ENCODE peak calls at places on chromosomes 4 and X, in five cellular contexts. W, S, D, N and U are unnamed samples.

GRCh38 chr4:65839288-65839919 is 169.1 kb upstream of the EPHA5 start:
- DNase-seq in W (no peak), S (no peak), N (no peak), D (no peak), U (no peak)

GRCh38 chr4:120088507-120088906 is 21.9 kb upstream of the MAD2L1 start:
- DNase-seq in S (no peak), N (no peak), W (no peak), D (no peak), U (no peak)

GRCh38 chr4:109432203-109432602 is 1.4 kb upstream of the SEC24B start:
- DNase-seq in S (no peak), N (no peak), W (no peak), D (no peak), U (no peak)

GRCh38 chrX:38959736-38960534 is 158.7 kb downstream of the MID1IP1 start:
- DNase-seq in N (no peak), W (no peak), D (no peak), S (no peak), U (no peak)

GRCh38 chrX:13721819-13722527 is 12.4 kb downstream of the TRAPPC2 start:
- DNase-seq in D (no peak), W (no peak), S (no peak), N (no peak), U (peak)

GRCh38 chr4:98260047-98260578 is 1.1 kb upstream of the RAP1GDS1 start:
- DNase-seq in S (peak), N (no peak), D (peak), W (no peak), U (no peak)

GRCh38 chrX:23904096-23904495 is 3.6 kb downstream of the APOO start:
- DNase-seq in N (no peak), W (no peak), S (no peak), D (no peak), U (no peak)

GRCh38 chr4:101205878-101206277 is 141.4 kb downstream of the PPP3CA start:
- DNase-seq in D (no peak), W (no peak), N (peak), S (no peak), U (no peak)

GRCh38 chr4:22410645-22411247 is 105.1 kb downstream of the ADGRA3 start:
- DNase-seq in W (no peak), D (no peak), N (no peak), S (no peak), U (no peak)

GRCh38 chr4:22986262-22986661 is 293.5 kb downstream of the GBA3 start:
- DNase-seq in S (no peak), W (no peak), D (no peak), N (no peak), U (no peak)

GRCh38 chrX:123217728-123218127 is 33.6 kb downstream of the GRIA3 start:
- DNase-seq in N (no peak), S (no peak), D (no peak), W (no peak), U (no peak)

GRCh38 chr4:140256335-140256734 is 102.4 kb upstream of the MAML3 start:
- DNase-seq in N (peak), S (no peak), D (peak), W (no peak), U (no peak)

GRCh38 chrX:11461181-11462001 is 168.2 kb downstream of the AMELX start:
- DNase-seq in D (no peak), N (peak), S (no peak), W (no peak), U (no peak)

GRCh38 chrX:111348363-111348927 is 63.5 kb downstream of the DCX start:
- DNase-seq in W (no peak), D (no peak), N (no peak), S (no peak), U (no peak)

GRCh38 chrX:51571821-51572220 is 46.9 kb downstream of the CENPVL3 start:
- DNase-seq in N (no peak), S (no peak), W (no peak), D (no peak), U (no peak)

GRCh38 chr4:27791640-27792039 is 931.0 kb downstream of the STIM2 start:
- DNase-seq in S (no peak), D (no peak), W (no peak), N (peak), U (peak)

GRCh38 chrX:136039485-136039884 is 54.2 kb downstream of the SLC9A6 start:
- DNase-seq in S (no peak), W (no peak), D (no peak), N (no peak), U (no peak)

GRCh38 chrX:45505214-45505613 is 304.5 kb upstream of the DIPK2B start:
- DNase-seq in W (no peak), N (peak), D (no peak), S (no peak), U (no peak)

GRCh38 chrX:97529801-97530200 is 646.1 kb downstream of the RPA4 start:
- DNase-seq in N (no peak), S (no peak), W (no peak), D (no peak), U (no peak)

GRCh38 chrX:39836802-39837420 is 260.8 kb downstream of the BCOR start:
- DNase-seq in D (no peak), W (no peak), N (no peak), S (no peak), U (no peak)

GRCh38 chr4:85474818-85475630 is at the start of gene ARHGAP24:
- DNase-seq in D (peak), S (peak), W (peak), N (peak), U (peak)

GRCh38 chr4:176622251-176622968 is 170.3 kb downstream of the VEGFC start:
- DNase-seq in W (no peak), N (peak), D (no peak), S (no peak), U (peak)

GRCh38 chr4:37891221-37892159 is 606 bp downstream of the TBC1D1 start:
- DNase-seq in D (peak), S (no peak), N (no peak), W (no peak), U (no peak)

GRCh38 chr4:76514087-76514486 is 79.1 kb downstream of the SHROOM3 start:
- DNase-seq in S (no peak), D (no peak), N (no peak), W (no peak), U (no peak)

GRCh38 chr4:25128671-25129070 is 31.6 kb downstream of the SEPSECS start:
- DNase-seq in S (no peak), W (no peak), N (no peak), D (no peak), U (no peak)

GRCh38 chr4:86500527-86500926 is 93.6 kb upstream of the PTPN13 start:
- DNase-seq in S (no peak), D (no peak), N (no peak), W (no peak), U (no peak)

GRCh38 chr4:8047837-8048678 is 108.4 kb upstream of the AFAP1 start:
- DNase-seq in N (no peak), W (no peak), D (no peak), S (no peak), U (no peak)

DNA sequence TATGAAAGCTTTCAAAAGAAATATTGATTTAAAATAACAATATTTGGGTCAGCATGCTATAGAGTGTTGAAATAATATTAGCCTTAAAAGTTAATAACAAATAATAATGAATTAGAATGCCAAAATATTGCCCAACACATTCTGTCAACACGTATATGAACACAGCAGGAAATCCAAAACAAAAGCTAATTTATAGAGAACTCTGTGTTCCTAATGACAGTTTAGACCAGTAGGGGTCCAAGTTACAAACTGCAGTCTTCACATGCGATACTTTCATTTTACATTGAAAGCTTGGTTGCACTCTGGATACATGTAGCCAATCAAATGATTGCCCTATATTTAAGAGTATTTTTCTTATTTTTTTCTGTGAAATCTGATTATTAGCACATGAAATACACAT is 274.4 kb downstream of the DCTD start:
- DNase-seq in S (no peak), W (no peak), D (no peak), N (no peak), U (no peak)
- TF ChIP-seq CTCF in S (no peak), W (peak), D (no peak), N (peak), U (no peak)

GRCh38 chrX:48918303-48918643 is 551 bp downstream of the PIM2 start:
- DNase-seq in D (no peak), S (no peak), N (no peak), W (no peak), U (no peak)
- H3K4me3 ChIP-seq in D (peak), S (peak), N (peak), W (peak), U (peak)

GRCh38 chr4:2418652-2419571 is at the start of gene CFAP99:
- DNase-seq in N (peak), S (peak), W (peak), D (peak), U (peak)
- TF ChIP-seq CTCF in N (no peak), S (no peak), W (no peak), D (peak), U (peak)

DNA sequence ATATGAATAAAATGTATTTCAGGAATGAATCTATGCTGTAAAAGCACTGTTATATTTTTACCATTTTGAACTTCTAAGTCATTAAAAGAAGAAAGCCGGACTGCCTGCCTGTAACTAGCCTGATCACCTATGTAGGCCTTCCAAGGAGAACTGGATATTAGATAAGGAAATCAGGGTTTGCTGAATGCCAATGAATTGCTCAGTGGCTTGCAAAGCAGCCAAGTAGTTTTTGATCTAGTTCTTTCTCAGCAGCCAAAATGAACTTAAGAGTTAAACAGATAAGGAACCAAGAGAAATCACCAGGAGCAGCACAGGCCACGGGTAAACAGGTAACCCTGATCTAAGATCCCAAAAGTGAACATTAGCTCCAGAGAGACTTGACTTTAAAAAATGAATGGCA is 3.3 kb downstream of the ANXA5 start:
- DNase-seq in D (no peak), N (no peak), W (no peak), S (no peak), U (no peak)
- H3K4me3 ChIP-seq in D (no peak), N (peak), W (peak), S (no peak), U (no peak)

GRCh38 chrX:128992107-128992971 is 531.0 kb downstream of the SMARCA1 start:
- DNase-seq in W (no peak), D (no peak), S (no peak), N (no peak), U (no peak)
- TF ChIP-seq CTCF in W (no peak), D (no peak), S (no peak), N (no peak), U (no peak)